ENCODE peak calls at places on chromosomes 4 and X, in ten cellular contexts. I is HepG2, O is ovary, M is sigmoid colon, A is upper lobe of left lung, Y is NB4, Q is H54, G is breast epithelium, X is stomach, N is IMR-90. R is an unnamed sample.

GRCh38 chr4:54683616-54684346 is 26.0 kb downstream of the KIT start:
- DNase-seq in I (peak), O (no peak), M (no peak), A (peak), Y (peak), Q (no peak), G (no peak), X (peak), N (no peak), R (peak)

GRCh38 chrX:78527263-78527662 is 131.9 kb downstream of the RTL3 start:
- DNase-seq in I (no peak), O (no peak), M (no peak), A (no peak), Y (no peak), Q (no peak), G (no peak), X (no peak), N (peak), R (no peak)

GRCh38 chr4:1604706-1605205 is 79.4 kb downstream of the FAM53A start:
- DNase-seq in I (no peak), O (no peak), M (peak), A (no peak), Y (no peak), Q (no peak), G (no peak), X (peak), N (no peak), R (peak)

GRCh38 chr4:126610933-126611332 is 1021.8 kb upstream of the INTU start:
- DNase-seq in I (no peak), O (no peak), M (no peak), A (no peak), Y (no peak), Q (no peak), G (no peak), X (no peak), N (no peak), R (no peak)

GRCh38 chr4:21915761-21916160 is 32.8 kb downstream of the KCNIP4 start:
- DNase-seq in I (no peak), O (no peak), M (no peak), A (no peak), Y (no peak), Q (no peak), G (no peak), X (no peak), N (no peak), R (no peak)

GRCh38 chr4:173013232-173013932 is 155.2 kb upstream of the GALNT7 start:
- DNase-seq in I (peak), O (no peak), M (no peak), A (no peak), Y (peak), Q (no peak), G (no peak), X (peak), N (peak), R (peak)

GRCh38 chrX:132022115-132022862 is 813 bp upstream of the STK26 start:
- DNase-seq in I (peak), O (no peak), M (no peak), A (no peak), Y (peak), Q (no peak), G (no peak), X (no peak), N (no peak), R (peak)

GRCh38 chrX:100710816-100711215 is 21.1 kb downstream of the SYTL4 start:
- DNase-seq in I (no peak), O (no peak), M (no peak), A (no peak), Y (no peak), Q (no peak), G (no peak), X (no peak), N (no peak), R (no peak)

GRCh38 chrX:131441033-131441432 is 102.8 kb upstream of the OR13H1 start:
- DNase-seq in I (peak), O (no peak), M (no peak), A (no peak), Y (no peak), Q (no peak), G (no peak), X (no peak), N (no peak), R (no peak)

GRCh38 chrX:23888887-23889501 is 18.7 kb downstream of the APOO start:
- DNase-seq in I (no peak), O (no peak), M (no peak), A (no peak), Y (no peak), Q (no peak), G (no peak), X (no peak), N (peak), R (no peak)

GRCh38 chrX:63561425-63561824 is 210.3 kb upstream of the SPIN4 start:
- DNase-seq in I (no peak), O (no peak), M (no peak), A (no peak), Y (peak), Q (no peak), G (no peak), X (no peak), N (no peak), R (peak)

GRCh38 chrX:51035746-51036145 is 125.2 kb downstream of the BMP15 start:
- DNase-seq in I (no peak), O (no peak), M (no peak), A (no peak), Y (no peak), Q (no peak), G (no peak), X (no peak), N (no peak), R (no peak)

GRCh38 chrX:13487731-13488505 is 81.5 kb upstream of the EGFL6 start:
- DNase-seq in I (peak), O (peak), M (peak), A (peak), Y (peak), Q (no peak), G (no peak), X (peak), N (peak), R (peak)

GRCh38 chr4:168848977-168849687 is 160.9 kb downstream of the CBR4 start:
- DNase-seq in I (no peak), O (no peak), M (no peak), A (no peak), Y (no peak), Q (no peak), G (no peak), X (no peak), N (peak), R (no peak)

GRCh38 chr4:138063581-138063980 is 178.6 kb downstream of the SLC7A11 start:
- DNase-seq in I (no peak), O (no peak), M (no peak), A (no peak), Y (no peak), Q (no peak), G (no peak), X (no peak), N (no peak), R (no peak)

GRCh38 chr4:55348436-55348835 is 2.4 kb downstream of the SRD5A3 start:
- DNase-seq in I (no peak), O (no peak), M (no peak), A (no peak), Y (no peak), Q (no peak), G (no peak), X (no peak), N (peak), R (peak)

GRCh38 chr4:56979674-56980073 is 978 bp downstream of the POLR2B start:
- DNase-seq in I (peak), O (no peak), M (no peak), A (peak), Y (peak), Q (no peak), G (no peak), X (no peak), N (peak), R (peak)

GRCh38 chr4:87060957-87061356 is 126.1 kb downstream of the AFF1 start:
- DNase-seq in I (no peak), O (no peak), M (no peak), A (no peak), Y (no peak), Q (peak), G (no peak), X (no peak), N (peak), R (no peak)

GRCh38 chr4:69473699-69474098 is 22.0 kb downstream of the UGT2B4 start:
- DNase-seq in I (no peak), O (no peak), M (no peak), A (no peak), Y (no peak), Q (no peak), G (no peak), X (no peak), N (no peak), R (no peak)

GRCh38 chr4:21387683-21388082 is 560.9 kb downstream of the KCNIP4 start:
- DNase-seq in I (no peak), O (no peak), M (no peak), A (no peak), Y (no peak), Q (no peak), G (no peak), X (no peak), N (no peak), R (no peak)

GRCh38 chr4:2247128-2248043 is 5.5 kb upstream of the HAUS3 start:
- DNase-seq in I (no peak), O (peak), M (no peak), A (peak), Y (no peak), Q (peak), G (no peak), X (peak), N (no peak), R (no peak)

GRCh38 chr4:105551968-105552746 is at the start of gene ARHGEF38:
- DNase-seq in I (no peak), O (no peak), M (no peak), A (peak), Y (no peak), Q (no peak), G (peak), X (peak), N (peak), R (no peak)

GRCh38 chr4:31461425-31461824 is 741.3 kb downstream of the PCDH7 start:
- DNase-seq in I (no peak), O (no peak), M (no peak), A (no peak), Y (no peak), Q (no peak), G (no peak), X (no peak), N (no peak), R (no peak)

GRCh38 chrX:68532828-68533227 is 34.0 kb downstream of the YIPF6 start:
- DNase-seq in I (no peak), O (no peak), M (no peak), A (no peak), Y (no peak), Q (no peak), G (no peak), X (no peak), N (peak), R (no peak)

GRCh38 chr4:185783574-185783973 is 28.4 kb downstream of the SORBS2 start:
- DNase-seq in I (no peak), O (no peak), M (no peak), A (no peak), Y (no peak), Q (no peak), G (no peak), X (no peak), N (no peak), R (no peak)

GRCh38 chrX:14508025-14508690 is 21.2 kb upstream of the GLRA2 start:
- DNase-seq in I (no peak), O (no peak), M (no peak), A (no peak), Y (no peak), Q (no peak), G (no peak), X (no peak), N (no peak), R (no peak)

GRCh38 chr4:91916219-91916618 is 387.5 kb upstream of the GRID2 start:
- DNase-seq in I (no peak), O (no peak), M (no peak), A (no peak), Y (no peak), Q (no peak), G (no peak), X (no peak), N (no peak), R (no peak)

GRCh38 chr4:6104541-6105130 is 86.4 kb upstream of the C4orf50 start:
- DNase-seq in I (no peak), O (no peak), M (peak), A (no peak), Y (no peak), Q (no peak), G (no peak), X (peak), N (no peak), R (no peak)

GRCh38 chr4:170109586-170110289 is 20.0 kb upstream of the AADAT start:
- DNase-seq in I (no peak), O (no peak), M (no peak), A (no peak), Y (no peak), Q (no peak), G (no peak), X (no peak), N (no peak), R (no peak)

GRCh38 chr4:157575339-157575738 is 354.8 kb downstream of the GRIA2 start:
- DNase-seq in I (no peak), O (no peak), M (no peak), A (no peak), Y (no peak), Q (no peak), G (no peak), X (no peak), N (no peak), R (no peak)
- TF ChIP-seq POLR2A in I (no peak), O (no peak), M (no peak), A (no peak), Y (no peak), Q (no peak), G (no peak), X (no peak), N (no peak), R (no peak)

GRCh38 chr4:13627606-13628301 is at the start of gene BOD1L1:
- DNase-seq in I (peak), O (peak), M (peak), A (peak), Y (peak), Q (peak), G (peak), X (peak), N (peak), R (peak)
- TF ChIP-seq POLR2A in I (peak), O (peak), M (peak), A (peak), Y (peak), Q (peak), G (peak), X (no peak), N (peak), R (peak)

DNA sequence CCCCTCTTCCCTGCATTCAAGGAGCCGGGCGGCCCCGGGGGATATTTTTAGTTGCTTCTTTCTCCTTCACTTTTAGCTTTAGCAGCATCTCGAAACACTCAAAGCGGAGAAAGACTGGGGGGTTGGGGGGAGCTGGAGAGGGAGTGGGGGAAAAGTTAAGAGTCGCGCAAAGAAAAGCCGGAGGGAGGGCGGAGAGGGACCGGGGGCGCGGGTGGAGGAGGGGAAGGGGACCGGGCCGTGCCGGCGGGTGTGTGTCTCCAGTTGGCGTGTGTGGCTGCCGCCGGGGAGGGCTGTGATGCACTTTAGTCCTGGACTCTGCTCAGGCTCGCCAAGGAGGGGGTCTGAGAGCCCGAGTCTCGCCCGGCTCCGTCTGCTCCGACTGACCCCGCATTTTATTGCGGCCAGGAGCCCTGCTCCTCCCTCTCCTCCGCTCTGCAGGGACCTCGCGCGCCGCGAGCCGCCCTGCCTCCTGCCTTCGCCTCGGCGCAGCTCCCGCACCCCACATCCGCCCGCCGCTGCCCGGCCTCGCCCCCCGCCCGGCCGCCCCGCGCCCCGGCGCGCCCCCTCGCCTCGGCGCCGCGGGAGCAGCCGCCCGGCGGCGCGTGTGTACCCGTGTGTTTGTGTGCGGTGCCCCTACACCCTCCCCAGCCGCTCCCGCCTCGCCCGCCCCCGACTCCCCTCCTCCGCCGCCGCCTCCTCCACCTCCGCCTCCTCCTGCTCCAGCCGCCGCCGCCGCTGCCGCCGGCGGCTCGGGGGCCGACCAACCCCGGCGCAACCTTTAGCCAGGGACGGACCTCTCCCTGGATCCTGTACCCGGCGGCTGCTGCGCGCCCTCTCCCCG is 1.4 kb downstream of the ZNF827 start:
- DNase-seq in I (no peak), O (peak), M (peak), A (peak), Y (peak), Q (no peak), G (peak), X (peak), N (peak), R (peak)
- TF ChIP-seq POLR2A in I (no peak), O (no peak), M (peak), A (peak), Y (no peak), Q (peak), G (no peak), X (no peak), N (peak), R (no peak)

GRCh38 chrX:149939271-149940014 is 1.2 kb upstream of the EOLA2 start:
- DNase-seq in I (peak), O (peak), M (peak), A (peak), Y (peak), Q (peak), G (peak), X (peak), N (peak), R (peak)

GRCh38 chrX:149938427-149939270 is at the start of gene EOLA2:
- DNase-seq in I (peak), O (peak), M (peak), A (peak), Y (peak), Q (peak), G (peak), X (peak), N (peak), R (peak)

GRCh38 chrX:149937881-149938426 is 337 bp downstream of the EOLA2 start:
- DNase-seq in I (no peak), O (no peak), M (peak), A (no peak), Y (peak), Q (no peak), G (no peak), X (no peak), N (peak), R (peak)

DNA sequence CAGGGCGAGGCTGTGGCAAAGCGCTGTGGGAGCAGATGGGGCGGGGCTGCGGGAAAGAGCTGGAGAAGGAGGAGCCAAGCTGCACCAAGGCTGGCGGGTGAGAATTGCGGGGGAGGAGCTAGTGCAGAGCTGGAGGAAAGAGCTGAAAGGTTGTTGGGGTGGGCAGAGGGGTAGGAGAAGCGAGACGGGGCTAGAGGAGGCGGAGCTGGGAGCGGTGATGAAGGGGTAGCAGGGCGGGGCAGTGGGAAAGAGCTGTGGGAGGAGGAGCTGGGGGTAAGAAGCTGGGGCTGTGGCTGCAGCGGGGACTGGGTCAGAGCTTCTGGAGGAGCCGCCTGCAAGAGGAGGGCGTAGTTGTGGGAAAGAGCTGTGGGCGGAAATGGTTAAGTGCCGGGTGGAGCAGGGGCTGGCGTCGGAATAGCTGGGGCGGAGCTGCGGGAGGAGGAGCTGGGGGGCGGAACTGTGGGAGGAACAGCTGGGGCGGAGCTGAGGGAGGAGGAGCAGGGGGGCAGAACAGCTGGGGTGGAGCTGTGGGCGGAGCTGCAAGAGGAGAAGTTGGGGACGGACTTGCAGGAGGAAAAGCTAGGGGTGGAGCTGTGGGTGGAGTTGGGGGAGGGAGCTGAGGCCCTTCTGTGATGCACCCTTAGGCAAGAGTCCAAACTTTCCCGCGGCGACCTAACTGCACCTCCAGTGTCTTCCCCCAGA is 1.9 kb upstream of the EOLA2 start:
- DNase-seq in I (peak), O (peak), M (peak), A (peak), Y (peak), Q (peak), G (peak), X (peak), N (peak), R (peak)
- TF ChIP-seq POLR2A in I (peak), O (no peak), M (no peak), A (no peak), Y (no peak), Q (peak), G (no peak), X (no peak), N (peak), R (peak)

R was measured in erythroblast.